ENCODE peak calls at places on chromosomes 3 and 15, in five cellular contexts. H is GM12878, U is SK-N-SH, O is K562, W is HepG2. J is an unnamed sample.

GRCh38 chr3:136353461-136353860 is 103.3 kb downstream of the PCCB start:
- DNase-seq in H (peak; percentile 30), U (no peak), O (no peak), W (no peak), J (no peak)

GRCh38 chr3:10992946-10993728 is 589 bp downstream of the SLC6A1 start:
- DNase-seq in H (no peak), U (no peak), O (no peak), W (no peak), J (no peak)

GRCh38 chr3:121598564-121598963 is 5.4 kb downstream of the FBXO40 start:
- DNase-seq in H (no peak), U (no peak), O (no peak), W (no peak), J (no peak)

GRCh38 chr3:197001106-197001971 is 28.3 kb downstream of the MELTF start:
- DNase-seq in H (no peak), U (no peak), O (no peak), W (no peak), J (no peak)

GRCh38 chr3:87968668-87969067 is 90.1 kb downstream of the CGGBP1 start:
- DNase-seq in H (no peak), U (no peak), O (no peak), W (no peak), J (no peak)

GRCh38 chr3:122102191-122102935 is 47.2 kb downstream of the CD86 start:
- DNase-seq in H (peak; percentile 95), U (no peak), O (no peak), W (no peak), J (no peak)

GRCh38 chr3:187878776-187879524 is 133.7 kb upstream of the BCL6 start:
- DNase-seq in H (no peak), U (no peak), O (no peak), W (no peak), J (no peak)

GRCh38 chr15:64895285-64896065 is 16.2 kb upstream of the ANKDD1A start:
- DNase-seq in H (peak; percentile 77), U (no peak), O (peak; percentile 28), W (no peak), J (no peak)

GRCh38 chr3:111246967-111247760 is 175.5 kb downstream of the NECTIN3 start:
- DNase-seq in H (no peak), U (no peak), O (no peak), W (peak; percentile 24), J (no peak)

GRCh38 chr3:163056874-163057497 is 1560.4 kb downstream of the OTOL1 start:
- DNase-seq in H (no peak), U (peak; percentile 47), O (peak; percentile 58), W (peak; percentile 41), J (peak; percentile 42)

GRCh38 chr3:111768571-111769100 is 90.4 kb upstream of the PHLDB2 start:
- DNase-seq in H (no peak), U (no peak), O (no peak), W (peak; percentile 50), J (peak; percentile 79)

GRCh38 chr3:4548356-4548755 is 55.2 kb downstream of the ITPR1 start:
- DNase-seq in H (no peak), U (no peak), O (no peak), W (peak; percentile 80), J (no peak)

GRCh38 chr3:154334973-154335420 is 10.7 kb upstream of the DHX36 start:
- DNase-seq in H (no peak), U (peak; percentile 27), O (peak; percentile 32), W (peak; percentile 20), J (no peak)

GRCh38 chr15:28184166-28184565 is 85.1 kb upstream of the OCA2 start:
- DNase-seq in H (no peak), U (no peak), O (no peak), W (no peak), J (no peak)

GRCh38 chr15:62430552-62430951 is 265.5 kb upstream of the C2CD4B start:
- DNase-seq in H (no peak), U (no peak), O (no peak), W (no peak), J (no peak)

GRCh38 chr3:161854232-161854771 is 357.7 kb downstream of the OTOL1 start:
- DNase-seq in H (no peak), U (peak; percentile 3), O (peak; percentile 25), W (peak; percentile 59), J (peak; percentile 29)

GRCh38 chr3:141227752-141228151 is 3.9 kb upstream of the PXYLP1 start:
- DNase-seq in H (no peak), U (peak; percentile 77), O (no peak), W (no peak), J (no peak)

GRCh38 chr15:64137226-64137833 is 14.2 kb upstream of the SNX22 start:
- DNase-seq in H (no peak), U (no peak), O (no peak), W (no peak), J (no peak)

GRCh38 chr15:98735895-98736617 is 87.7 kb downstream of the IGF1R start:
- DNase-seq in H (no peak), U (peak; percentile 68), O (no peak), W (no peak), J (no peak)

GRCh38 chr15:67928666-67929065 is 88.8 kb upstream of the RNU6-1 start:
- DNase-seq in H (no peak), U (no peak), O (no peak), W (no peak), J (no peak)

DNA sequence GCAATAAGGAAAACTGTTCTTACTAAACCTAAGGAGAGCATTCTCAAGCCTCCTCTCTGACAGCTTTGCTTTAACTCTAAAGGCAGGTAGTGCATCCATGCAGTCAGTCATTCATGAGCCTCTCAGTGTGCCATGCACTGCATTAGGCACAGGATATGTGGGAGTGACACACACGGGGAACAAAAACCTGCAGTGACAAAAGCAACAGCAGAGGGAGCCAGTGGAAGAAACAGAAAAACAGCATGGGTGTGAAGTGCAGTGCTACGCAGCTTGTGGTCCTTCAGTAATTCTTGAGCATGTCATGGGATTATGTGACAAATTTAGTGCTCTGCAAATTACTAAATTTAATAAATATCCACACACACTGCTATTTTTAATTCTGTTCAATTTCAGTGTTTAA is 230.7 kb downstream of the BBX start:
- DNase-seq in H (no peak), U (peak; percentile 24), O (peak; percentile 39), W (peak; percentile 47), J (peak; percentile 8)
- TF ChIP-seq YY1 in H (no peak), U (no peak), O (no peak), W (no peak), J (no peak)

DNA sequence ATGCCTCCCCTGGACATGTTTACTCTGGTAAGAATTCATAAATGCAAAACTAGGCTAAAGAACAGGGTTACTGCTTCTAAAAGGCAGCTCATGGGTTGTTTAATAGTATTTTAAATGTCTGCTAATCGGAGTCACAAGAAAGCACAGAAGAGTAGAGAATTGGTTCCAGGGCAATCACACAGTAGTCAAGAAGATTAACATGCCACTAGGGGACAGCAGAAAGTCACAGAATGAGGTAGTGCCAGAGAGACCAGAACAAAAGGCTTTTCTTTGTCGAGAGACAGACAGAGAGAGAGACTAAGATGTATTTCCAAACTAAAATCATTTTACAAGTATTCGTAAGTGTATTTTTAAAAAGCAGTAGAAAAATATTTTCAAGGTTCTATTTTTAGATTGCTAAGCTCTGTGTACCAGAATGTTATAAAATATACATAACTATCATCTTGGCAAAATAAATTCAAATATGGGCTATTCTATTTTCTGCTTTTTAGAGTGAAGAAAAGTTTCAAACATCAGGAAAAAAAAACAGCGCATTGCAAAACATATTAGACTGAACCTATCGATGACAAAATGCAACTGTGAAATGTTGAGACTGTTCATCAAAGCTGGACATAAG is 78.3 kb upstream of the CDIN1 start:
- DNase-seq in H (peak; percentile 19), U (peak; percentile 57), O (peak; percentile 72), W (peak; percentile 74), J (peak; percentile 69)
- TF ChIP-seq REST in H (no peak), U (no peak), O (no peak), W (no peak), J (no peak)

GRCh38 chr3:58672451-58672850 is 5.9 kb upstream of the FAM3D start:
- DNase-seq in H (no peak), U (no peak), O (no peak), W (no peak), J (no peak)
- TF ChIP-seq JUND in H (no peak), U (no peak), O (no peak), W (no peak), J (no peak)

GRCh38 chr15:71782447-71783165 is 27.7 kb upstream of the NR2E3 start:
- DNase-seq in H (no peak), U (no peak), O (no peak), W (no peak), J (no peak)

GRCh38 chr15:71781179-71781964 is 29.0 kb upstream of the NR2E3 start:
- DNase-seq in H (peak; percentile 45), U (no peak), O (no peak), W (no peak), J (no peak)

GRCh38 chr15:71779073-71779797 is 31.1 kb upstream of the NR2E3 start:
- DNase-seq in H (no peak), U (no peak), O (no peak), W (no peak), J (no peak)

GRCh38 chr15:71781965-71782265 is 28.4 kb upstream of the NR2E3 start:
- DNase-seq in H (no peak), U (no peak), O (no peak), W (no peak), J (no peak)

GRCh38 chr15:71780349-71780976 is 29.9 kb upstream of the NR2E3 start:
- DNase-seq in H (peak; percentile 49), U (peak; percentile 77), O (peak; percentile 53), W (peak; percentile 45), J (no peak)
- TF ChIP-seq YY1 in H (peak; percentile 54), U (no peak), O (no peak), W (no peak), J (no peak)

GRCh38 chr3:156334841-156335545 is 214.6 kb downstream of the KCNAB1 start:
- DNase-seq in H (no peak), U (no peak), O (no peak), W (no peak), J (no peak)
- TF ChIP-seq REST in H (no peak), U (no peak), O (no peak), W (no peak), J (no peak)

DNA sequence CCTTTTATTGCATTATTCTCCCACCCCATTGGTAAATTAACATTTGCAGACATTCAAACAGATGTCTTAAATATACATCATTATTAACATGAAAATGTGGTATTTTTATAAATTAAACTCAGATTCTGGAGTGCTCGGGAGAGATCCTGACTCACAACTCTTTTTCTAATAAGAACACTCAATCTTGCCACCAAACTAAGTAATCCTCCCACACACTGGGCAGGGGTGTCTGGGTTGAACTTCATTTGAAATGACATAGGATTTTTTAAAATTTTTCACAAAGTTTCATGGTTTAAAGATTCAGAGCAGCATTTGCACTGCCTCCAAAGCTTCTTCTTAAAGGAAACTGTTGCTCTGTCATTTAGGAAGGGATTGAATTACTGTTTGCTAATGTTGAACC is 754.3 kb downstream of the MECOM start:
- DNase-seq in H (no peak), U (no peak), O (no peak), W (no peak), J (no peak)
- TF ChIP-seq JUND in H (no peak), U (no peak), O (no peak), W (no peak), J (no peak)

GRCh38 chr3:37321260-37321852 is 147.0 kb upstream of the LRRFIP2 start:
- DNase-seq in H (no peak), U (no peak), O (no peak), W (no peak), J (no peak)
- TF ChIP-seq YY1 in H (no peak), U (no peak), O (no peak), W (no peak), J (no peak)

J was measured in HCT116.